ENCODE peak calls at places on chromosome 15, in seven cellular contexts. One of them, this sample, is unnamed.

GRCh38 chr15:90099868-90100854 is 2.1 kb downstream of the IDH2 start:
- DNase-seq in BE2C: no peak
- DNase-seq in breast epithelium: peak
- DNase-seq in naive thymus-derived CD4-positive, alpha-beta T cell: no peak
- DNase-seq in fibroblast of the aortic adventitia: peak
- DNase-seq in tibial artery: peak
- DNase-seq in ovary: peak
- DNase-seq in this sample: peak

GRCh38 chr15:31974855-31975421 is 55.4 kb upstream of the CHRNA7 start:
- DNase-seq in BE2C: peak
- DNase-seq in breast epithelium: no peak
- DNase-seq in naive thymus-derived CD4-positive, alpha-beta T cell: peak
- DNase-seq in fibroblast of the aortic adventitia: peak
- DNase-seq in tibial artery: no peak
- DNase-seq in ovary: no peak
- DNase-seq in this sample: no peak

GRCh38 chr15:52037889-52038505 is 19.0 kb downstream of the MAPK6 start:
- DNase-seq in BE2C: no peak
- DNase-seq in breast epithelium: no peak
- DNase-seq in naive thymus-derived CD4-positive, alpha-beta T cell: no peak
- DNase-seq in fibroblast of the aortic adventitia: no peak
- DNase-seq in tibial artery: no peak
- DNase-seq in ovary: no peak
- DNase-seq in this sample: no peak

GRCh38 chr15:62847900-62848489 is 194.6 kb upstream of the TPM1 start:
- DNase-seq in BE2C: peak
- DNase-seq in breast epithelium: no peak
- DNase-seq in naive thymus-derived CD4-positive, alpha-beta T cell: peak
- DNase-seq in fibroblast of the aortic adventitia: peak
- DNase-seq in tibial artery: peak
- DNase-seq in ovary: peak
- DNase-seq in this sample: peak

GRCh38 chr15:101156061-101156460 is 95.8 kb downstream of the CHSY1 start:
- DNase-seq in BE2C: no peak
- DNase-seq in breast epithelium: no peak
- DNase-seq in naive thymus-derived CD4-positive, alpha-beta T cell: no peak
- DNase-seq in fibroblast of the aortic adventitia: no peak
- DNase-seq in tibial artery: no peak
- DNase-seq in ovary: peak
- DNase-seq in this sample: no peak

GRCh38 chr15:58628206-58629057 is 121.1 kb downstream of the ADAM10 start:
- DNase-seq in BE2C: no peak
- DNase-seq in breast epithelium: no peak
- DNase-seq in naive thymus-derived CD4-positive, alpha-beta T cell: peak
- DNase-seq in fibroblast of the aortic adventitia: peak
- DNase-seq in tibial artery: no peak
- DNase-seq in ovary: no peak
- DNase-seq in this sample: no peak

GRCh38 chr15:49962044-49962602 is 156.9 kb downstream of the ATP8B4 start:
- DNase-seq in BE2C: no peak
- DNase-seq in breast epithelium: no peak
- DNase-seq in naive thymus-derived CD4-positive, alpha-beta T cell: no peak
- DNase-seq in fibroblast of the aortic adventitia: peak
- DNase-seq in tibial artery: no peak
- DNase-seq in ovary: no peak
- DNase-seq in this sample: no peak

GRCh38 chr15:73564255-73564654 is 68.9 kb downstream of the NPTN start:
- DNase-seq in BE2C: no peak
- DNase-seq in breast epithelium: peak
- DNase-seq in naive thymus-derived CD4-positive, alpha-beta T cell: no peak
- DNase-seq in fibroblast of the aortic adventitia: peak
- DNase-seq in tibial artery: no peak
- DNase-seq in ovary: no peak
- DNase-seq in this sample: no peak

GRCh38 chr15:19987389-19988048 is 554.1 kb downstream of the GOLGA6L6 start:
- DNase-seq in BE2C: peak
- DNase-seq in breast epithelium: no peak
- DNase-seq in naive thymus-derived CD4-positive, alpha-beta T cell: no peak
- DNase-seq in fibroblast of the aortic adventitia: no peak
- DNase-seq in tibial artery: no peak
- DNase-seq in ovary: no peak
- DNase-seq in this sample: peak

GRCh38 chr15:42449770-42450433 is 41.0 kb downstream of the ZNF106 start:
- DNase-seq in BE2C: no peak
- DNase-seq in breast epithelium: no peak
- DNase-seq in naive thymus-derived CD4-positive, alpha-beta T cell: no peak
- DNase-seq in fibroblast of the aortic adventitia: no peak
- DNase-seq in tibial artery: no peak
- DNase-seq in ovary: no peak
- DNase-seq in this sample: no peak

GRCh38 chr15:60479361-60479684 is 381 bp upstream of the ICE2 start:
- DNase-seq in BE2C: no peak
- DNase-seq in breast epithelium: no peak
- DNase-seq in naive thymus-derived CD4-positive, alpha-beta T cell: no peak
- DNase-seq in fibroblast of the aortic adventitia: no peak
- DNase-seq in tibial artery: no peak
- DNase-seq in ovary: no peak
- DNase-seq in this sample: no peak

GRCh38 chr15:26838742-26839460 is 28.0 kb upstream of the GABRA5 start:
- DNase-seq in BE2C: peak
- DNase-seq in breast epithelium: no peak
- DNase-seq in naive thymus-derived CD4-positive, alpha-beta T cell: no peak
- DNase-seq in fibroblast of the aortic adventitia: no peak
- DNase-seq in tibial artery: no peak
- DNase-seq in ovary: no peak
- DNase-seq in this sample: peak

GRCh38 chr15:74809951-74810350 is 2.7 kb upstream of the LMAN1L start:
- DNase-seq in BE2C: no peak
- DNase-seq in breast epithelium: no peak
- DNase-seq in naive thymus-derived CD4-positive, alpha-beta T cell: no peak
- DNase-seq in fibroblast of the aortic adventitia: peak
- DNase-seq in tibial artery: no peak
- DNase-seq in ovary: no peak
- DNase-seq in this sample: no peak

GRCh38 chr15:90869140-90869541 is 753 bp downstream of the FURIN start:
- DNase-seq in BE2C: no peak
- DNase-seq in breast epithelium: no peak
- DNase-seq in naive thymus-derived CD4-positive, alpha-beta T cell: no peak
- DNase-seq in fibroblast of the aortic adventitia: no peak
- DNase-seq in tibial artery: no peak
- DNase-seq in ovary: no peak
- DNase-seq in this sample: no peak

GRCh38 chr15:88337993-88338392 is 81.5 kb upstream of the NTRK3 start:
- DNase-seq in BE2C: no peak
- DNase-seq in breast epithelium: no peak
- DNase-seq in naive thymus-derived CD4-positive, alpha-beta T cell: no peak
- DNase-seq in fibroblast of the aortic adventitia: peak
- DNase-seq in tibial artery: no peak
- DNase-seq in ovary: no peak
- DNase-seq in this sample: no peak

GRCh38 chr15:39128746-39129145 is 452.1 kb upstream of the THBS1 start:
- DNase-seq in BE2C: no peak
- DNase-seq in breast epithelium: no peak
- DNase-seq in naive thymus-derived CD4-positive, alpha-beta T cell: no peak
- DNase-seq in fibroblast of the aortic adventitia: no peak
- DNase-seq in tibial artery: no peak
- DNase-seq in ovary: no peak
- DNase-seq in this sample: no peak

GRCh38 chr15:65918357-65918920 is 49.1 kb downstream of the RAB11A start:
- DNase-seq in BE2C: no peak
- DNase-seq in breast epithelium: no peak
- DNase-seq in naive thymus-derived CD4-positive, alpha-beta T cell: no peak
- DNase-seq in fibroblast of the aortic adventitia: no peak
- DNase-seq in tibial artery: no peak
- DNase-seq in ovary: no peak
- DNase-seq in this sample: no peak

GRCh38 chr15:63843901-63844317 is 10.2 kb upstream of the HERC1 start:
- DNase-seq in BE2C: no peak
- DNase-seq in breast epithelium: no peak
- DNase-seq in naive thymus-derived CD4-positive, alpha-beta T cell: no peak
- DNase-seq in fibroblast of the aortic adventitia: no peak
- DNase-seq in tibial artery: no peak
- DNase-seq in ovary: no peak
- DNase-seq in this sample: no peak

GRCh38 chr15:61839541-61839940 is 220.7 kb downstream of the VPS13C start:
- DNase-seq in BE2C: no peak
- DNase-seq in breast epithelium: no peak
- DNase-seq in naive thymus-derived CD4-positive, alpha-beta T cell: no peak
- DNase-seq in fibroblast of the aortic adventitia: peak
- DNase-seq in tibial artery: no peak
- DNase-seq in ovary: no peak
- DNase-seq in this sample: no peak

GRCh38 chr15:75545066-75545465 is 34.0 kb downstream of the PTPN9 start:
- DNase-seq in BE2C: no peak
- DNase-seq in breast epithelium: no peak
- DNase-seq in naive thymus-derived CD4-positive, alpha-beta T cell: no peak
- DNase-seq in fibroblast of the aortic adventitia: no peak
- DNase-seq in tibial artery: no peak
- DNase-seq in ovary: no peak
- DNase-seq in this sample: no peak

GRCh38 chr15:35118987-35119386 is 33.9 kb upstream of the NANOGP8 start:
- DNase-seq in BE2C: no peak
- DNase-seq in breast epithelium: no peak
- DNase-seq in naive thymus-derived CD4-positive, alpha-beta T cell: no peak
- DNase-seq in fibroblast of the aortic adventitia: no peak
- DNase-seq in tibial artery: no peak
- DNase-seq in ovary: no peak
- DNase-seq in this sample: no peak

GRCh38 chr15:48631191-48631770 is 14.2 kb downstream of the FBN1 start:
- DNase-seq in BE2C: peak
- DNase-seq in breast epithelium: no peak
- DNase-seq in naive thymus-derived CD4-positive, alpha-beta T cell: no peak
- DNase-seq in fibroblast of the aortic adventitia: peak
- DNase-seq in tibial artery: no peak
- DNase-seq in ovary: no peak
- DNase-seq in this sample: no peak

GRCh38 chr15:85621096-85621495 is 173.6 kb downstream of the KLHL25 start:
- DNase-seq in BE2C: no peak
- DNase-seq in breast epithelium: no peak
- DNase-seq in naive thymus-derived CD4-positive, alpha-beta T cell: no peak
- DNase-seq in fibroblast of the aortic adventitia: peak
- DNase-seq in tibial artery: no peak
- DNase-seq in ovary: no peak
- DNase-seq in this sample: no peak

GRCh38 chr15:87609909-87610308 is 646.6 kb downstream of the NTRK3 start:
- DNase-seq in BE2C: no peak
- DNase-seq in breast epithelium: no peak
- DNase-seq in naive thymus-derived CD4-positive, alpha-beta T cell: no peak
- DNase-seq in fibroblast of the aortic adventitia: no peak
- DNase-seq in tibial artery: no peak
- DNase-seq in ovary: no peak
- DNase-seq in this sample: no peak

GRCh38 chr15:73989001-73989798 is 2.9 kb downstream of the STOML1 start:
- DNase-seq in BE2C: no peak
- DNase-seq in breast epithelium: peak
- DNase-seq in naive thymus-derived CD4-positive, alpha-beta T cell: no peak
- DNase-seq in fibroblast of the aortic adventitia: peak
- DNase-seq in tibial artery: no peak
- DNase-seq in ovary: no peak
- DNase-seq in this sample: no peak

GRCh38 chr15:50247819-50248650 is 17.5 kb downstream of the HDC start:
- DNase-seq in BE2C: peak
- DNase-seq in breast epithelium: no peak
- DNase-seq in naive thymus-derived CD4-positive, alpha-beta T cell: peak
- DNase-seq in fibroblast of the aortic adventitia: no peak
- DNase-seq in tibial artery: no peak
- DNase-seq in ovary: no peak
- DNase-seq in this sample: peak

GRCh38 chr15:93515256-93516044 is 426.4 kb upstream of the RGMA start:
- DNase-seq in BE2C: no peak
- DNase-seq in breast epithelium: no peak
- DNase-seq in naive thymus-derived CD4-positive, alpha-beta T cell: no peak
- DNase-seq in fibroblast of the aortic adventitia: no peak
- DNase-seq in tibial artery: no peak
- DNase-seq in ovary: no peak
- DNase-seq in this sample: no peak

GRCh38 chr15:95025924-95026728 is 794.8 kb downstream of the MCTP2 start:
- DNase-seq in BE2C: peak
- DNase-seq in breast epithelium: no peak
- DNase-seq in naive thymus-derived CD4-positive, alpha-beta T cell: peak
- DNase-seq in fibroblast of the aortic adventitia: peak
- DNase-seq in tibial artery: peak
- DNase-seq in ovary: peak
- DNase-seq in this sample: peak

GRCh38 chr15:37103475-37104071 is 3.2 kb upstream of the MEIS2 start:
- DNase-seq in BE2C: no peak
- DNase-seq in breast epithelium: no peak
- DNase-seq in naive thymus-derived CD4-positive, alpha-beta T cell: no peak
- DNase-seq in fibroblast of the aortic adventitia: no peak
- DNase-seq in tibial artery: no peak
- DNase-seq in ovary: no peak
- DNase-seq in this sample: no peak

GRCh38 chr15:85284497-85284896 is 95.9 kb upstream of the AKAP13 start:
- DNase-seq in BE2C: no peak
- DNase-seq in breast epithelium: no peak
- DNase-seq in naive thymus-derived CD4-positive, alpha-beta T cell: no peak
- DNase-seq in fibroblast of the aortic adventitia: no peak
- DNase-seq in tibial artery: no peak
- DNase-seq in ovary: no peak
- DNase-seq in this sample: no peak

GRCh38 chr15:40430271-40430805 is 10.4 kb upstream of the BAHD1 start:
- DNase-seq in BE2C: no peak
- DNase-seq in breast epithelium: no peak
- DNase-seq in naive thymus-derived CD4-positive, alpha-beta T cell: no peak
- DNase-seq in fibroblast of the aortic adventitia: peak
- DNase-seq in tibial artery: no peak
- DNase-seq in ovary: no peak
- DNase-seq in this sample: no peak
- H3K4me3 ChIP-seq in BE2C: no peak
- H3K4me3 ChIP-seq in breast epithelium: no peak
- H3K4me3 ChIP-seq in naive thymus-derived CD4-positive, alpha-beta T cell: no peak
- H3K4me3 ChIP-seq in fibroblast of the aortic adventitia: no peak
- H3K4me3 ChIP-seq in tibial artery: no peak
- H3K4me3 ChIP-seq in ovary: no peak
- H3K4me3 ChIP-seq in this sample: no peak

GRCh38 chr15:43748376-43748775 is 2.1 kb downstream of the PDIA3 start:
- DNase-seq in BE2C: no peak
- DNase-seq in breast epithelium: no peak
- DNase-seq in naive thymus-derived CD4-positive, alpha-beta T cell: peak
- DNase-seq in fibroblast of the aortic adventitia: peak
- DNase-seq in tibial artery: no peak
- DNase-seq in ovary: no peak
- DNase-seq in this sample: no peak
- H3K4me3 ChIP-seq in BE2C: peak
- H3K4me3 ChIP-seq in breast epithelium: no peak
- H3K4me3 ChIP-seq in naive thymus-derived CD4-positive, alpha-beta T cell: peak
- H3K4me3 ChIP-seq in fibroblast of the aortic adventitia: peak
- H3K4me3 ChIP-seq in tibial artery: peak
- H3K4me3 ChIP-seq in ovary: peak
- H3K4me3 ChIP-seq in this sample: no peak

GRCh38 chr15:40451497-40452158 is 10.9 kb downstream of the BAHD1 start:
- DNase-seq in BE2C: no peak
- DNase-seq in breast epithelium: no peak
- DNase-seq in naive thymus-derived CD4-positive, alpha-beta T cell: no peak
- DNase-seq in fibroblast of the aortic adventitia: no peak
- DNase-seq in tibial artery: no peak
- DNase-seq in ovary: no peak
- DNase-seq in this sample: no peak
- H3K4me3 ChIP-seq in BE2C: no peak
- H3K4me3 ChIP-seq in breast epithelium: no peak
- H3K4me3 ChIP-seq in naive thymus-derived CD4-positive, alpha-beta T cell: no peak
- H3K4me3 ChIP-seq in fibroblast of the aortic adventitia: no peak
- H3K4me3 ChIP-seq in tibial artery: no peak
- H3K4me3 ChIP-seq in ovary: no peak
- H3K4me3 ChIP-seq in this sample: no peak

GRCh38 chr15:28894631-28895030 is 8.9 kb downstream of the APBA2 start:
- DNase-seq in BE2C: no peak
- DNase-seq in breast epithelium: no peak
- DNase-seq in naive thymus-derived CD4-positive, alpha-beta T cell: no peak
- DNase-seq in fibroblast of the aortic adventitia: no peak
- DNase-seq in tibial artery: no peak
- DNase-seq in ovary: no peak
- DNase-seq in this sample: no peak
- H3K4me3 ChIP-seq in BE2C: no peak
- H3K4me3 ChIP-seq in breast epithelium: no peak
- H3K4me3 ChIP-seq in naive thymus-derived CD4-positive, alpha-beta T cell: no peak
- H3K4me3 ChIP-seq in fibroblast of the aortic adventitia: no peak
- H3K4me3 ChIP-seq in tibial artery: no peak
- H3K4me3 ChIP-seq in ovary: no peak
- H3K4me3 ChIP-seq in this sample: no peak